ENCODE peak calls at places on chromosome 20, in four cellular contexts. E is stomach, M is fibroblast of lung, O is OCI-LY7. H is an unnamed sample.

GRCh38 chr20:37278966-37279590 is 10.4 kb upstream of the MANBAL start:
- DNase-seq in E (no peak), M (no peak), O (no peak), H (no peak)

GRCh38 chr20:52090036-52090435 is 101.5 kb downstream of the ZFP64 start:
- DNase-seq in E (no peak), M (no peak), O (no peak), H (no peak)

GRCh38 chr20:47561175-47561574 is 59.5 kb downstream of the NCOA3 start:
- DNase-seq in E (no peak), M (peak; percentile 72), O (no peak), H (no peak)

GRCh38 chr20:9551808-9552550 is 37.6 kb downstream of the LAMP5 start:
- DNase-seq in E (no peak), M (no peak), O (no peak), H (no peak)

GRCh38 chr20:577167-577791 is 32.8 kb downstream of the TCF15 start:
- DNase-seq in E (no peak), M (no peak), O (peak; percentile 61), H (no peak)

GRCh38 chr20:40807094-40807623 is 118.1 kb upstream of the MAFB start:
- DNase-seq in E (no peak), M (no peak), O (no peak), H (no peak)

GRCh38 chr20:41149679-41150131 is 12.4 kb downstream of the PLCG1 start:
- DNase-seq in E (no peak), M (peak; percentile 35), O (no peak), H (no peak)

GRCh38 chr20:60060593-60060992 is 102.4 kb downstream of the CDH26 start:
- DNase-seq in E (no peak), M (no peak), O (no peak), H (no peak)

GRCh38 chr20:24721891-24722530 is 227.1 kb upstream of the CST7 start:
- DNase-seq in E (no peak), M (no peak), O (no peak), H (no peak)

GRCh38 chr20:52242237-52243230 is 51.0 kb upstream of the ZFP64 start:
- DNase-seq in E (no peak), M (peak; percentile 52), O (peak; percentile 57), H (no peak)

DNA sequence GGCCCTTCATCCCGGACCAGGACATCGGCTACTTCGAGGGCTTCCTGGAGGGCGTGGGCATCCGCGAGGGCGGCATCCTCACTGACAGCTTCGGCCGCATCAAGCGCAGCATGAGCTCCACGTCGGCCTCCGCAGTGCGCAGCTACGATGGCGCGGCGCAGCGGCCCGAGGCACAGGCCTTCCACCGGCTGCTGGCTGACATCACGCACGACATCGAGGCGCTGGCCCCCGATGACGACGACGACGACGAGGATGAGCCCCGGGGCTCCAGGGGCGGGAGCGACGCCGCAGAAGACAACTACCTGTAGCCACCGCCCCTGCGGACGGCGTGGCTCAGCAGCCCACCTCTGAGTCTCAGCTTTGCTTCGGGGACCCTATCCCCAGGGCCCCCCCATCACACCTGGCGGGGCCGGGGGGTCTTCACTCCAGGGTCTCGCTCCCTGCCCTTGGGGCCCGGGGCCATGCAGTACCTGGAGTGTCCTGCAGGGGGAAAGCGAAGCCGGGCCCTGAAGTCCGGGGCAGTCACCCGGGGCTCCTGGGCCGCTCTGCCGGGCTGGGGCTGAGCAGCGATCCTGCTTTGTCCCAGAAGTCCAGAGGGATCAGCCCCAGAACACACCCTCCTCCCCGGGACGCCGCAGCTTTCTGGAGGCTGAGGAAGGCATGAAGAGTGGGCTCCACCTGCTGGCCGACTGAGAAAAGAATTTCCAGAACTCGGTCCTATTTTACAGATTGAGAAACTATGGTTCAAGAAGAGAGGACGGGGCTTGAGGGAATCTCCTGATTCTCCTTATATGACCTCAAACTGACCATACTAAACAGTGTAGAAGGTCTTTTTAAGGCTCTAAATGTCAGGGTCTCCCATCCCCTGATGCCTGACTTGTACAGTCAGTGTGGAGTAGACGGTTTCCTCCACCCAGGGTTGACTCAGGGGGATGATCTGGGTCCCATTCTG is 20.8 kb upstream of the HCK start:
- DNase-seq in E (peak; percentile 81), M (peak; percentile 80), O (peak; percentile 66), H (peak; percentile 77)
- H3K4me3 ChIP-seq in E (peak overlapping the region; percentile 24), M (no peak overlapping the region), O (peak overlapping the region; percentile 51), H (no peak overlapping the region)

GRCh38 chr20:31663838-31664695 is 26.4 kb downstream of the COX4I2 start:
- DNase-seq in E (peak; percentile 79), M (no peak), O (no peak), H (no peak)
- H3K4me1 ChIP-seq in E (peaks cover 69% of the 10 kb centered on the region), M (peaks cover 10% of the 10 kb centered on the region), O (peaks cover 51% of the 10 kb centered on the region), H (peaks cover 12% of the 10 kb centered on the region)

DNA sequence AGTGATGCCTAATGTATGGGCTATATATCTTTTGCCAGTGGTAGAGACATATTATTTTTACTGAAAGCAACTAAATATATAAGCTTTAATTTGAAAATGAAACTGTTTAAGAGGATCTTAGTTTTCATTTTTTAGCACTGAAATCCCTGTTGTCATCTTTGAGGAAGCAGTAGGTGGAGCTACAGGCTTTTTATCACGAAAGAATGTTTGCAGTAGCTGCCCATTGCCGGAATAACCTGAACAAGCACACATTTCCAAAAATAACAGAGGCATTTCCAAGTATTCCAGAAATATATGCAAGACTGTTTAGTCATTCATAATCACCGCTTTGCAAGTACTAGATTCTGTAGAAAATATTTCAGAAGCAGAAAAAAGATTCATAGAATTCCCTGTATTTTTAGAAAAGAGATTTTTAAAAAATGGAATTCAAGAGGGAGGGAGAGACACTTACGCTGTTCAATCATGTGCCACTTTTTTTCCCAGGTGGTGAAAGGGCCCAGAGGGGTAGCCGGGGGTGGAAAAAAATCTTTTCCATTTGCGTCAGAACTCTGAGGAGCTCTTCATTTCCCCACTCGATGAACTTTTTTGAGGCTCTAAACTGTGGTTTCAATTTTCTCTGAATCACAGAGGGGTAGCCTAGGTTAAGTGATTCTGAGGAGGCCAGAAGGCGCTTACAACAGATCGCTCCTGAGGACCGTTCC is 142.5 kb upstream of the FERMT1 start:
- DNase-seq in E (no peak), M (peak; percentile 89), O (peak; percentile 6), H (no peak)
- TF ChIP-seq CTCF in E (peak; percentile 14), M (peak; percentile 52), O (peak; percentile 55), H (no peak)

DNA sequence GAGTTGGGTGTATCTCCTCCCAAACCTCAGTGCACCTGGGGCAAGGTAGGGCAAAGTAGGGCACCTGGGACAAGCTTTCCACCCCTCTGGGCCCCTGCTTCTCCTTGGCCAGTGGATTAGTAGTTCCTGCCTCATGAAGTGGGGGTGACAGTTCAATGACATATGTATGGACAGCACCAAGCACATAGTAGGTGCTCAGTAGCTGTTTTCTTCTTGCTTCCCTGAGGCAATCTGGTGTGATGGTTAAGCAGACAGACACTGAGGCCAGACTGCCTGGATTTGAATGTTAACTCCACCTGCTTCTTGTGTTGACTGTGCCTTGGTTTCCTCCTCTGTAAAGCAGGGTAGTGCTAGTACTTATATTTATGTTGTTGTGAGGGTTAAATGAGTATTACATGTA is 25.8 kb downstream of the EPB41L1 start:
- DNase-seq in E (no peak), M (no peak), O (no peak), H (no peak)
- H3K4me3 ChIP-seq in E (no peak overlapping the region), M (no peak overlapping the region), O (no peak overlapping the region), H (no peak overlapping the region)

DNA sequence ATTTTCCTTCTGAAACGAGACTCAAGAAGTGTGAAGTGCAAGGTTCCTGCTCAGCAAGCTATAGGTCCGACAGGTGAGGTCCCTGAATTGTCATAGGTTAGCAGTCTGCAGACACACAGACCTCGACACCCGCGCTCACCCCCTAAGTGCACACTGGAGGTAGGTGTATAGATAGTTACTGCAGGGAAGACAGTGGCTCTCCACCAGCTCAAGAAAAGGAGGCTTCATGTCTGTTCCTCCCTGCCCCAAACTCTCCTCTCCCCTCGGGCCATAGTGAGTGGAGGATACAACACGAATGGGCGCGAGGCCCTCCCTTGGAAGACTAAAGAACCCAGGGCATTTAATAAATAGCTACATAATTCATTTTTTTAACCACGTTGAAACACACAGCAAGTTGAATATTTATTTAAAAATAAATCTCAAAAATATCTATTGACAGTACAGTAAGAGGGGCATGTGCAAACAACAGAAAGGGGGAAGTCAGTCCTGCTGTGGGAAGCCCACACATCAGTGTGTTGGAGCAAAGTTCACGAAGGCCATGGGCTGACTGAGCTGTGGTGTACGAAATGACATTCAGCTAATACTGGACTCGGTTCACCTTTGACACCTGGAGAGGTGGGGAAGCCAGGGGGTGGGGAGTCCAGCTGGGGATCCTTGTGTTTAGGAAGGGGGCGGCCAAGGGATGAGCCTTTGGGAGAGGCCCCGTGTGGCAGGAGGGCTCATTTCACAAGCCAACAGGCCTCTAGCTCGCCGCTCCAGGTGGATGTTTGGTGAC is 10.7 kb downstream of the SPATA2 start:
- DNase-seq in E (no peak), M (no peak), O (no peak), H (no peak)
- H3K4me1 ChIP-seq in E (peaks cover 15% of the 10 kb centered on the region), M (no peaks in the 10 kb centered on the region), O (no peaks in the 10 kb centered on the region), H (no peaks in the 10 kb centered on the region)

DNA sequence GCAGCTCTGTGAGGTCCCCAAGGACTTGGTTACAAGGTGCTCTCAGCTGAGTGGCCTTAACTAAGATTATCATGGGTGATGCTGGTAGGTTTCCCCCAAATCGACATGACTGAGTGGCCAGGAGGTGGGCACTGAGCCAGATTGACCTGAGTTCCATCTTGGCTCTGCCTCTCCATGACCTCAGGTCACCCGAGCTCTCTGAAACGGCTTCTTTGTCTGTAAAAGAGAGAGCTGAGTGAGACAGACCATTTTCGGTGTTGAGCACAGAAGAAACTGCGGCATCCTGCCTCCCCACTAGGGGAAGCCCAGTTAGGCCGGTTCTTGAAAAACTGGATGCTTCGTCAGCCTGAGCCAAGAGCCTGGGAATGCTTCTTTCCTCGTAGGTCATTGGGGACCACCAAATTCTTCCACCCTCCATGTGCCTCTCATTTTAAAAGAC is 14.1 kb upstream of the STX16 start:
- DNase-seq in E (no peak), M (no peak), O (no peak), H (no peak)
- TF ChIP-seq CTCF in E (no peak), M (no peak), O (no peak), H (no peak)

GRCh38 chr20:44251284-44251683 is 4.2 kb downstream of the GDAP1L1 start:
- DNase-seq in E (no peak), M (no peak), O (no peak), H (no peak)

GRCh38 chr20:44247131-44247571 is at the start of gene GDAP1L1:
- DNase-seq in E (no peak), M (no peak), O (no peak), H (peak; percentile 31)

GRCh38 chr20:44245977-44246376 is 1.1 kb upstream of the GDAP1L1 start:
- DNase-seq in E (no peak), M (no peak), O (no peak), H (no peak)

GRCh38 chr20:44248420-44248759 is 1.3 kb downstream of the GDAP1L1 start:
- DNase-seq in E (no peak), M (no peak), O (no peak), H (no peak)

DNA sequence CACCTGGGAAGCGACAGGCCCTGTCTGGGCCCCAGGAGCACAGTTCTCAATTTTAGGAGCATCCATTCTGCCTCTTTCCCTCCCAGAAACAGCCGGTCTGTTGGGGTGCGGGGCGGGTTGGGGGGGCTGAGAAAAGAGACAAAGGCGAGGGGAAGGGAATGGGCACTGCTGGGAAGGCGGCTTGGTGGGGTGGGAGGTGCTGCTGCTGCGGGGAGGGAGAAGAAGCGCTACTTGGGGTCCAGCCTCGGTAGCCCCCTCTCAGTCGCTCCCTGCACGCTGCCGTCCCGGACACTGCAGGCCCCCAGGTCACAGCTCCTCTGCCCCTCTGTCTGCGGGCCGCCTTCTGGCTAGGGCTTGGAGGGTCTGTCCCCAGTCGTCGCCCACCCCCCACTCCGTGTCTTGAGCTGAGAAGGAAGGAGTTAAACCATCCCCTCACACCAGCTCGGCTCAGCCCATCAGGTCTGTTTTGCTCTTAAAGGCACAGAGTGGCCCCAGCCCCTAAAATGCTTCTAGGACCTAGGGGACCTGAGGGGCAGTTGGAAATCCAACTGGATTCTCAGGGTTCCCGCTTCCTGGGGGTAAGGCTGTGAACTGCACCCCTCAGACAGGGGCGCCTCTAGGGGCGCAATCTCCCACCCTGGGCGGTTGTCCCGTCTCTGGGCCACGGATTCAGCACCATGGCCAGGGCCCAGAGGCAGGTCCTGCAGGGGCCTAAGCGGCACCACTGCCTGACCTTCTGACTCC is 740 bp downstream of the GDAP1L1 start:
- DNase-seq in E (no peak), M (peak; percentile 21), O (no peak), H (peak; percentile 27)
- H3K4me3 ChIP-seq in E (peak overlapping the region; percentile 30), M (no peak overlapping the region), O (no peak overlapping the region), H (peak overlapping the region; percentile 15)